ENCODE peak calls at places on chromosomes 2 and 18, in nine cellular contexts. X is type B pancreatic cell; Q is cardiac fibroblast; F is CD4-positive, alpha-beta T cell; V is GM12864; Z is endothelial cell; T is foreskin fibroblast; C is astrocyte of the spinal cord; R is fibroblast of villous mesenchyme. E is an unnamed sample.

GRCh38 chr18:33729556-33729955 is 151.5 kb downstream of the ASXL3 start:
- DNase-seq in V (no peak), R (no peak), F (no peak), Z (no peak), Q (no peak), C (no peak), X (no peak), T (no peak), E (no peak)

GRCh38 chr18:27017901-27018500 is 152.5 kb upstream of the AQP4 start:
- DNase-seq in F (no peak), C (peak), T (peak), X (no peak), Z (no peak), R (no peak), V (no peak), Q (peak), E (peak)

GRCh38 chr2:197189770-197190434 is 120.7 kb downstream of the ANKRD44 start:
- DNase-seq in R (no peak), T (no peak), Q (no peak), C (no peak), V (no peak), F (no peak), Z (no peak), X (no peak), E (no peak)

GRCh38 chr2:230738924-230739323 is 26.3 kb downstream of the CAB39 start:
- DNase-seq in Z (no peak), R (no peak), X (no peak), Q (no peak), T (no peak), V (no peak), F (no peak), C (no peak), E (no peak)

GRCh38 chr18:76805221-76805620 is 17.1 kb upstream of the ZNF236 start:
- DNase-seq in Q (peak), T (peak), F (no peak), X (no peak), R (no peak), V (no peak), C (peak), Z (no peak), E (no peak)

GRCh38 chr18:63511285-63511684 is 30.9 kb upstream of the SERPINB12 start:
- DNase-seq in T (peak), F (no peak), Q (peak), Z (peak), V (no peak), X (no peak), R (peak), C (peak), E (no peak)

GRCh38 chr18:79937103-79937860 is 14.2 kb downstream of the SLC66A2 start:
- DNase-seq in X (peak), V (no peak), R (no peak), F (no peak), Z (no peak), C (no peak), T (no peak), Q (no peak), E (no peak)

GRCh38 chr18:8615397-8616025 is 6.3 kb downstream of the RAB12 start:
- DNase-seq in R (peak), T (peak), F (no peak), C (peak), Z (no peak), X (no peak), Q (peak), V (no peak), E (no peak)

GRCh38 chr2:161115205-161115604 is 45.0 kb upstream of the TANK start:
- DNase-seq in Q (no peak), X (no peak), C (no peak), F (no peak), V (no peak), R (no peak), T (no peak), Z (no peak), E (no peak)

GRCh38 chr2:220521591-220521990 is 894.2 kb downstream of the SLC4A3 start:
- DNase-seq in R (no peak), T (no peak), Q (no peak), C (no peak), Z (no peak), V (no peak), X (no peak), F (no peak), E (no peak)

GRCh38 chr2:32627901-32628645 is at the start of gene TTC27:
- DNase-seq in F (peak), C (peak), V (peak), Z (peak), Q (peak), R (peak), X (peak), T (peak), E (peak)
- TF ChIP-seq CTCF in F (no peak), C (no peak), V (no peak), Z (peak), Q (no peak), R (no peak), X (no peak), T (no peak), E (no peak)

DNA sequence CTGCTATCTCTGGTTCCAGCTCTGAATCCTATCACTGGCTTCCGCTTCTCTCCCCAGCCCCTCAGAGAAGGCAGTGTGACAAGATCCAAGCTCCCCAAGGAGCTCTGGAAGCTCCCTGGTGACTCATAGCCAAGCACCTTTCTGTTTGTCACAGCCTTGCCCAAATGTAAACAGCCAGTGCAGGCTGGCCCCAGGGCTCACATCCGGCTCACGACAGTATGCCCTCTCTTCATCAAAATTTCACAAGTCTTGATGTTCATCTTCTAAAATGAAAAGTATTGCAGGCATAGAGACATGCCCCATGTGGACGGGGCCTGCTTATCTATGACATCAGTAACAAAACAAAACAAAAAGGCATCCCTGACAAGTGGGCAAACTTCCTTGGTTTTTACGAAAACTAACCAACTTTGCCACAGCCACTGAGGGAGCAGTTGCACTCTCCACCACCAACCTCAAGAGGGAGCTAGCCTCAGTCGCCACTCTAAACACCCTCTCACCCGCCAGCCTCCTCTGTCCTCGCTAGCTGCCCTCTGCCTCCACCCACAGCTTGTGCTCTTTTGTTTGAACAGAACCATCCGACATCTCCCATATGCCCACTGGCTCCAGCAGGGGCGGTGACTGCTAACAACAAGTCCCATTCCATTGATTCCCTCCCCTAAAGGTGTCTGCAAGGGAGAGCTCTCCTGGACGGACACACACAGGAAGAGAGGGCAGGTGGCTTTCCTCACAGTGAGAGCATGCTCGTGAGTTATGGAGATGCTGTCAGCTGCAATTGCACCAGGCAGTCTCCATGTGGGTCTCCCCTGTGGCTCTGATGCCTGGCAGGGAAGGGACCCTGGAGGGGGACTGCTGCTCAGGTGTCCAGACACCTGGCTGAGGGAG is 71.0 kb upstream of the DAPL1 start:
- DNase-seq in R (peak), X (no peak), Z (peak), C (no peak), V (no peak), Q (no peak), F (no peak), T (no peak), E (no peak)
- TF ChIP-seq CTCF in R (peak), X (peak), Z (peak), C (peak), V (peak), Q (peak), F (no peak), T (no peak), E (no peak)

GRCh38 chr2:177599956-177600355 is 207.4 kb downstream of the AGPS start:
- DNase-seq in C (no peak), F (no peak), Q (no peak), Z (no peak), R (peak), X (no peak), T (no peak), V (no peak), E (no peak)

GRCh38 chr2:177597759-177598158 is 205.2 kb downstream of the AGPS start:
- DNase-seq in Q (no peak), V (no peak), F (no peak), C (no peak), R (peak), X (no peak), Z (no peak), T (peak), E (no peak)

GRCh38 chr2:177596866-177597265 is 204.3 kb downstream of the AGPS start:
- DNase-seq in F (no peak), V (no peak), R (no peak), Z (no peak), X (no peak), Q (no peak), T (no peak), C (no peak), E (no peak)

GRCh38 chr2:177599072-177599688 is 206.6 kb downstream of the AGPS start:
- DNase-seq in Q (no peak), V (no peak), R (no peak), Z (no peak), C (no peak), T (no peak), F (no peak), X (no peak), E (no peak)

DNA sequence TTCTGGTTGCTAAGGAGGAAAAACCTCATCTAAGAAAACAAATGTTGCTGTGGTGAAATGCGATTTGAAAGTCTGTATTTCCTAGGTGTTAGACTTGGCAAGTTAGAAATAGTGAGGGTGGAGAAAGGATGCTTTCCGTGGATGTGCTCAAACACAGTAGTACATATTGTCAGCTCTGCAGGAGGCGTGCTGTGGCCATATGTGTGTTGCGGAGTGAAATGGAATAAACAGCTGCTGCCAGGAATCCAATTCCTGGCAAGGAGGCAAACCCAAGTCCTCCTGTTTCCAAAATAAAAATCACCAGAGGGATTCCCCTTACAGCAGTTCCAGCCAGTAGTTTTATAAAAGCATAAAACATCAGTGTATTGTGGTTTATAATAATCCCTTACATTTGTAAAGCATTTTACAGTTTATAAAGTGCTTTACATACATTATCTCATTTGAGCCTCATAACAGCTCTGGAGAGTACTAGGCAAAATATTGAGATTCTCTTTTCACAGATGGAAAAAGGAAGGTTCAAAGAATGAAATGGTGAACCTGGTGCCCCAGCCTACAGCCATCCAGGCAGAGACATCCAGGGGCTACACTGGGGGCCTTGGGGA is 205.8 kb downstream of the AGPS start:
- DNase-seq in X (no peak), Z (no peak), F (no peak), V (no peak), R (peak), C (peak), T (peak), Q (peak), E (no peak)
- TF ChIP-seq CTCF in X (no peak), Z (no peak), F (no peak), V (no peak), R (no peak), C (no peak), T (no peak), Q (no peak), E (no peak)

GRCh38 chr2:46245869-46246268 is 51.3 kb upstream of the EPAS1 start:
- DNase-seq in R (no peak), F (no peak), Q (no peak), Z (no peak), X (no peak), V (no peak), C (no peak), T (no peak), E (no peak)
- TF ChIP-seq CTCF in R (no peak), F (no peak), Q (no peak), Z (no peak), X (no peak), V (no peak), C (no peak), T (no peak), E (no peak)

DNA sequence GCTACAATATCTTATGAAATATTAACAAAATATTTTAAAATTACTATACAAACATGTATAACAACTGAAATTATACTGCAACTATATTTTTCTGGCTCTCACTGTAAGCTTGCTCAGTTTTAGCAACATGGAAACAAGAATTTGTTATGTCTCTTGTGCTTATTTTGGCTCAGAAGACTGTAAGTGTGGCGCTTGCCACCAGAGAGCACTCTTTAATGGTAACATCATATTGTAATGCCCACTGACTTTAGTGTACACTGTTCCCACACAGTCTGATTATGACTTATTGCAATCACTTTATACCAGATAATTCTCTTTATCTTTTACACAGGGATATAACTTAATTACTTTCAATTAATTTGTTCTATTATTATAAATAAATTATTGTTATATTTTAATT is 1500.6 kb upstream of the TMEFF2 start:
- DNase-seq in C (peak), R (peak), Q (peak), X (no peak), T (peak), V (no peak), F (no peak), Z (no peak), E (no peak)
- TF ChIP-seq CTCF in C (peak), R (peak), Q (peak), X (peak), T (peak), V (peak), F (no peak), Z (no peak), E (peak)

DNA sequence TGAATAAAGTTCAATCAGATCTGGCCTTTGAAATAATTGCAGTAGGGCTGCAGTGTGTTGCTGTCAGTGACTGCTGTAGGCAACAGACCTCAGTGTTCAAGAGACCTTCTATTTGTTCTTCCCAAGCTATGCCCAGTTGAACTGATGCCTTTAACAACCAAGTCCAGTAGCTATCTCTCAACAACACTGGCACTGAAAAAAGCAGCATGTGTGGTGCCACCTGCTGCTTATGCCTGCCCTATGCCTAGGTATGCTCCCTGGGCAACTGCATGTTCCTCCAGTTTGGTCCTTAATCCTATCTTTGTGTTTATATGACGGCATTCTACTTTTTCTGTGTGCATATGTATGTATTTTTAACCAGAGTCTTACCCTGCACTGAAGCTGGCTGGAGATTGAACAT is 523.9 kb upstream of the MEX3C start:
- DNase-seq in V (no peak), Z (no peak), R (no peak), T (no peak), C (no peak), F (no peak), X (no peak), Q (no peak), E (no peak)
- TF ChIP-seq CTCF in V (no peak), Z (no peak), R (no peak), T (no peak), C (no peak), F (no peak), X (no peak), Q (no peak), E (no peak)

GRCh38 chr2:240820014-240820606 is at the start of gene KIF1A:
- DNase-seq in T (no peak), V (no peak), R (no peak), Q (no peak), F (no peak), Z (peak), X (peak), C (no peak), E (no peak)

GRCh38 chr2:240822280-240822847 is 2.3 kb upstream of the KIF1A start:
- DNase-seq in F (no peak), R (no peak), T (no peak), Z (no peak), V (no peak), C (no peak), Q (no peak), X (no peak), E (no peak)

GRCh38 chr2:240819404-240820013 is 510 bp downstream of the KIF1A start:
- DNase-seq in Z (no peak), R (no peak), F (no peak), C (no peak), V (no peak), T (no peak), X (peak), Q (no peak), E (no peak)

GRCh38 chr2:240821429-240821778 is 1.4 kb upstream of the KIF1A start:
- DNase-seq in X (no peak), R (no peak), C (no peak), Q (no peak), F (no peak), T (no peak), V (no peak), Z (no peak), E (no peak)

DNA sequence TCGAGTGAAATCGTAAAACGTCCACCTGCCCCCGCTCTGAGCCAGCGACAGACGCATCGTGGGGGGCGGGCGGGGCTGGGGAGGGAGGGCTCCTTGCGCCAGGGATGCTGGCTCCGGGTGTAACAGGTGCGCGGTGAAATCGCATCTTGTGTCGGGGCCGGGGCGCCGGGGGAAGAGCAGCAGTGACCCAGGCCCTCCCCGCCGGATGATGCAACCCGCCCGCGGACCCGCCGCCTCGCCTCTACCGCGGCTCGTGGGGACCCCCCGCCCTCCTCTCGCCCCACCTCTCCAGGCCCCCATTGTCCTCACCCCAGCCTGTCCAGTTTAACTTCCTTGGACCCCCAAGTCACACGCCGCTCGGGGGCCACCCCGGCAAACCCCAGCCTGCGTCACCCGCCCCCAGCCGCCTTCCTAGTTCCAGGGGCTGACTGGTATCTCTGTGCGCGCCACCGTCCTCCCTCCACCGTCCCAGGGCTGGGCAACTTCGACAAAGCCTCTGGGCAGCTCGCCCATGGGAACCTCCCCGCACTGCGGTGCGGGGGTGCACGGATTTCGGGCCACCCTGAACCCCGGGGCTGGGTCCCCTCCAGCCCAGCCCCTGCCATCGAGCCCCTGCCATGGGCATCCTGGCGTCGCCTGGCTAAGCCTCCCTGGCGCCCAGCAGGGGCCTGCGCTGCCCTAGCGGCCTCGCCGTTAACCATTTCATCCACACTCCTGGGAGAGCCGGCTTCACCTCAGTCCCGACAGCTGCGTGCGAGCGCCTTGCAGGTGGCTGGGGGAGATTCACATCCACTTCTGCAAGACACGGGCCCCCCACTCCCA is 799 bp upstream of the KIF1A start:
- DNase-seq in F (no peak), Z (peak), Q (no peak), X (no peak), C (no peak), V (no peak), T (no peak), R (no peak), E (no peak)
- TF ChIP-seq CTCF in F (no peak), Z (no peak), Q (no peak), X (peak), C (no peak), V (no peak), T (no peak), R (no peak), E (no peak)

DNA sequence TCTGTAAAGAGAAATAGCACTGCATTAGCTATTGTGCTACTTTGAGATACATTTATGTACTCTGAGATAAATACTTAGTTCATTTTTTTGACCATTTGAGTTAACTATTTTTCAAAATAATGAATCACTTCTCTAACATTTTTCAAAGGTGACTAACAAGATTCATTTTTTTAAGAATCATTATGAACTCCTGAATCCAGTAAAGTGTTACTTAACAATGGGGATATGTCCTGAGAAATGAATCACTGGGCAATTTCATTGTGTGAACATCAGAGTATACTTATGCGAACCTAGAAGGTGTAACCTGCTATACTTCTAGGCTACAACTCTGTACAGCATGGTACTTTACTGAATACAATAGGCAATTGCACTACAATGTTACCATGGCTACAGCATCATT is 355.8 kb downstream of the ARL6IP6 start:
- DNase-seq in C (no peak), R (no peak), V (no peak), T (no peak), Q (no peak), F (no peak), X (no peak), Z (no peak), E (no peak)
- TF ChIP-seq CTCF in C (no peak), R (no peak), V (no peak), T (no peak), Q (no peak), F (no peak), X (no peak), Z (no peak), E (no peak)

GRCh38 chr2:73036779-73037165 is 34.7 kb downstream of the SFXN5 start:
- DNase-seq in Z (no peak), C (no peak), V (no peak), T (no peak), X (no peak), R (no peak), F (no peak), Q (no peak), E (no peak)

GRCh38 chr2:73033766-73034381 is 37.6 kb downstream of the SFXN5 start:
- DNase-seq in T (no peak), V (no peak), Q (no peak), Z (no peak), C (no peak), F (no peak), X (no peak), R (no peak), E (no peak)

GRCh38 chr2:73034661-73035374 is 36.7 kb downstream of the SFXN5 start:
- DNase-seq in X (no peak), Q (no peak), Z (no peak), C (no peak), V (no peak), T (no peak), F (no peak), R (no peak), E (no peak)

GRCh38 chr2:73037947-73038585 is 33.4 kb downstream of the SFXN5 start:
- DNase-seq in T (no peak), Q (no peak), V (no peak), R (no peak), X (no peak), Z (no peak), F (no peak), C (no peak), E (no peak)

GRCh38 chr2:73035899-73036778 is 35.4 kb downstream of the SFXN5 start:
- DNase-seq in T (no peak), X (no peak), V (no peak), Z (no peak), C (no peak), F (no peak), R (no peak), Q (no peak), E (no peak)
- TF ChIP-seq CTCF in T (no peak), X (peak), V (peak), Z (peak), C (peak), F (no peak), R (no peak), Q (no peak), E (no peak)